ENCODE peak calls at places on chromosomes 2 and 18, in six cellular contexts. B is effector memory CD4-positive, alpha-beta T cell; S is heart right ventricle; Y is adrenal gland; N is heart left ventricle; F is spleen. Z is an unnamed sample.

GRCh38 chr2:74424139-74424992 is 2.8 kb downstream of the WDR54 start:
- DNase-seq in B (no peak), S (no peak), Y (no peak), N (no peak), F (peak; percentile 14), Z (peak; percentile 2)

GRCh38 chr2:68031546-68032160 is 31.2 kb downstream of the C1D start:
- DNase-seq in B (no peak), S (no peak), Y (no peak), N (no peak), F (no peak), Z (no peak)

GRCh38 chr2:168593713-168594112 is 137.6 kb downstream of the CERS6 start:
- DNase-seq in B (no peak), S (no peak), Y (no peak), N (no peak), F (no peak), Z (no peak)

GRCh38 chr18:33606621-33607020 is 28.6 kb downstream of the ASXL3 start:
- DNase-seq in B (no peak), S (no peak), Y (no peak), N (no peak), F (no peak), Z (no peak)

GRCh38 chr2:241739651-241740050 is 5.2 kb downstream of the D2HGDH start:
- DNase-seq in B (peak; percentile 16), S (no peak), Y (no peak), N (no peak), F (no peak), Z (no peak)

GRCh38 chr18:55401638-55402191 is 186.3 kb downstream of the TCF4 start:
- DNase-seq in B (no peak), S (peak; percentile 11), Y (peak; percentile 66), N (peak; percentile 46), F (no peak), Z (peak; percentile 62)

GRCh38 chr2:128347701-128348504 is 29.2 kb upstream of the HS6ST1 start:
- DNase-seq in B (no peak), S (peak; percentile 77), Y (peak; percentile 90), N (peak; percentile 73), F (peak; percentile 79), Z (peak; percentile 73)

GRCh38 chr2:23944527-23944926 is 4.3 kb downstream of the UBXN2A start:
- DNase-seq in B (no peak), S (no peak), Y (no peak), N (peak; percentile 22), F (no peak), Z (no peak)

GRCh38 chr2:202870431-202871160 is 970 bp downstream of the ICA1L start:
- DNase-seq in B (peak; percentile 22), S (peak; percentile 54), Y (peak; percentile 92), N (peak; percentile 49), F (peak; percentile 84), Z (peak; percentile 68)

GRCh38 chr2:72695676-72696075 is 130.2 kb downstream of the EXOC6B start:
- DNase-seq in B (no peak), S (no peak), Y (no peak), N (no peak), F (no peak), Z (no peak)

GRCh38 chr18:32831781-32832180 is 59.0 kb upstream of the KLHL14 start:
- DNase-seq in B (no peak), S (no peak), Y (no peak), N (no peak), F (no peak), Z (no peak)

GRCh38 chr2:169761251-169761969 is 27.8 kb downstream of the KLHL23 start:
- DNase-seq in B (no peak), S (no peak), Y (no peak), N (no peak), F (no peak), Z (no peak)

GRCh38 chr2:26976242-26976641 is 5.8 kb downstream of the MAPRE3 start:
- DNase-seq in B (no peak), S (no peak), Y (no peak), N (no peak), F (no peak), Z (no peak)

GRCh38 chr2:192194065-192194865 is 468 bp downstream of the TMEFF2 start:
- DNase-seq in B (no peak), S (peak; percentile 17), Y (peak; percentile 51), N (peak; percentile 21), F (peak; percentile 78), Z (peak; percentile 9)

GRCh38 chr2:70280242-70280798 is 13.2 kb downstream of the SNRPG start:
- DNase-seq in B (no peak), S (no peak), Y (no peak), N (no peak), F (no peak), Z (no peak)

GRCh38 chr2:16179701-16180402 is 239.5 kb downstream of the MYCN start:
- DNase-seq in B (no peak), S (no peak), Y (no peak), N (peak; percentile 49), F (no peak), Z (no peak)

GRCh38 chr2:177298191-177298590 is 33.7 kb upstream of the NFE2L2 start:
- DNase-seq in B (no peak), S (no peak), Y (no peak), N (no peak), F (no peak), Z (no peak)

GRCh38 chr18:75915941-75916640 is 488.6 kb upstream of the SMIM21 start:
- DNase-seq in B (no peak), S (peak; percentile 34), Y (peak; percentile 60), N (no peak), F (peak; percentile 59), Z (no peak)

GRCh38 chr2:32479224-32479623 is 122.4 kb downstream of the BIRC6 start:
- DNase-seq in B (no peak), S (no peak), Y (no peak), N (no peak), F (no peak), Z (no peak)

GRCh38 chr2:39996653-39997080 is 217.6 kb upstream of the THUMPD2 start:
- DNase-seq in B (no peak), S (no peak), Y (no peak), N (no peak), F (no peak), Z (no peak)

GRCh38 chr18:48228301-48228715 is 180.9 kb downstream of the ZBTB7C start:
- DNase-seq in B (no peak), S (peak; percentile 57), Y (peak; percentile 86), N (peak; percentile 33), F (peak; percentile 88), Z (peak; percentile 63)

GRCh38 chr2:42046819-42047487 is 868 bp upstream of the PKDCC start:
- DNase-seq in B (no peak), S (peak; percentile 32), Y (peak; percentile 79), N (no peak), F (no peak), Z (peak; percentile 64)

GRCh38 chr2:5877360-5877759 is 185.2 kb downstream of the SOX11 start:
- DNase-seq in B (no peak), S (no peak), Y (no peak), N (no peak), F (no peak), Z (no peak)

GRCh38 chr2:241137276-241138190 is 11.7 kb downstream of the PASK start:
- DNase-seq in B (no peak), S (no peak), Y (no peak), N (no peak), F (no peak), Z (no peak)

GRCh38 chr2:188725981-188726380 is 248.2 kb upstream of the COL3A1 start:
- DNase-seq in B (no peak), S (no peak), Y (no peak), N (no peak), F (no peak), Z (no peak)

GRCh38 chr2:9758741-9759140 is 84.5 kb upstream of the TAF1B start:
- DNase-seq in B (no peak), S (no peak), Y (no peak), N (no peak), F (no peak), Z (no peak)

GRCh38 chr2:73323551-73323950 is 30.2 kb upstream of the EGR4 start:
- DNase-seq in B (no peak), S (no peak), Y (no peak), N (no peak), F (no peak), Z (no peak)

GRCh38 chr2:45720210-45720609 is 68.7 kb downstream of the PRKCE start:
- DNase-seq in B (no peak), S (no peak), Y (no peak), N (no peak), F (no peak), Z (no peak)

GRCh38 chr2:3626118-3626816 is 31.4 kb downstream of the COLEC11 start:
- DNase-seq in B (no peak), S (no peak), Y (peak; percentile 59), N (peak; percentile 24), F (peak; percentile 62), Z (no peak)

GRCh38 chr2:216115224-216115582 is 6.1 kb downstream of the XRCC5 start:
- DNase-seq in B (no peak), S (no peak), Y (no peak), N (no peak), F (no peak), Z (no peak)

DNA sequence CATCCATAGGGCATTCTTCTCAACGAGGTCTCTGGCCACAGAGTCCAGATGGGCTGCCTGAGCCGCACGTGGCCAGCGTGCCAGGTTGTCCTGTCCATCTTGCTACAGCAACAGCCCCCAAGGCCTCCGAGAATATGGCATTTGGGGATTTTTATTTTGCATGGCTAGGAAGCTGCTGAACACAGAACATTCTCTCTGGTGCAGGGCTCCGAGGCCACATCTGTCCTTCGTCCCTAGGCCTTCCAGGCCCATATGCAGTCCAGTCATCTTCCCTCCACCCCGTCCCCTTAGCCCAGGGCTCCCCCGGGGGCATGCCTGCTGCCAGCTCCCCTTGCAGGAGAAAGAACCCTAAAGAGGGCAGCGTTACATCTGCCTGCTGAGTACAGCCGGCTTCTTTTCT is 2.3 kb downstream of the HDAC4 start:
- DNase-seq in B (no peak), S (no peak), Y (peak; percentile 58), N (no peak), F (peak; percentile 76), Z (peak; percentile 13)
- H3K4me3 ChIP-seq in B (no peak overlapping the region), S (no peak overlapping the region), Y (peak overlapping the region; percentile 73), N (no peak overlapping the region), F (no peak overlapping the region), Z (no peak overlapping the region)

GRCh38 chr2:28365158-28365557 is 27.5 kb upstream of the FOSL2 start:
- DNase-seq in B (no peak), S (no peak), Y (no peak), N (no peak), F (peak; percentile 37), Z (no peak)
- H3K27ac ChIP-seq in B (no peak overlapping the region), S (peak overlapping the region; percentile 40), Y (no peak overlapping the region), N (no peak overlapping the region), F (no peak overlapping the region), Z (no peak overlapping the region)

GRCh38 chr2:65622499-65622898 is 190.1 kb upstream of the SPRED2 start:
- DNase-seq in B (no peak), S (no peak), Y (no peak), N (no peak), F (no peak), Z (no peak)
- H3K4me3 ChIP-seq in B (no peak overlapping the region), S (no peak overlapping the region), Y (no peak overlapping the region), N (no peak overlapping the region), F (no peak overlapping the region), Z (no peak overlapping the region)

DNA sequence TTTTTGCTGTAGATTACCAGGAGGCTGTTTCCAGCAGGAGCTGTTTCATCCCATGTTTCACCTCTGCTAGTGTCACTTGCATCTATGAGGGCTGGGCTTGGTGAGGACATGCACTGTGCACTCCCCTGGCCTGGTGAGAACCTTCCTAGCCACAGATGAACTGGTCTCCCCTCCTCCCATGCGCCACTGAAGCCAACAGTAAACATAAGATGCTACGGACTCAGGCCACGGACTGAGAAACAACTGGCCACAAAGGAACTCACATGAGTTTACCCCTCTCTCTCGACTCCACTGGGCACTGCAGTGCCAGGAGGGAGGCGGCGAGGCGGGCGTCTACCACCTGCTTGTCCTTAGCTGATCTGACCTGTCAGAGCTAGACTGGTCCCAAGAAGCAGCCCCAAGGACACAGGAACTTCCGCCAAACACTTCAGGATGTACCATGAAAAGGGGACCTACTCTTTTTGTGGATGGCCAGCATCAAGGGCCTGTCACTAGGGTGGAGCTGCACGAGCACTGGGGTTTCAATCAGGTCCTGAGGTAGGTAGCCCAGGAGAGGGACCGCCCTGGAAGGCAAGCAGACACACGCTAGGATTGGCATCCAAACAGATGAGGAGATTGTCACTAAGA is 22.8 kb upstream of the HES6 start:
- DNase-seq in B (no peak), S (no peak), Y (no peak), N (no peak), F (no peak), Z (no peak)
- H3K27ac ChIP-seq in B (no peak overlapping the region), S (no peak overlapping the region), Y (no peak overlapping the region), N (peak overlapping the region; percentile 61), F (peak overlapping the region; percentile 70), Z (peak overlapping the region; percentile 78)